ENCODE peak calls at places on chromosomes 11 and 22, in seven cellular contexts. E is A549, Y is esophagus muscularis mucosa, Z is spleen, G is transverse colon, F is endothelial cell of umbilical vein, U is adrenal gland. B is an unnamed sample. For H3K9me3, the result is how much of the 10 kb centered on the place peaks cover.

GRCh38 chr22:11627798-11628650 is 3900.0 kb upstream of the OR11H1 start:
- DNase-seq in E (no peak), Y (peak), Z (peak), G (no peak), F (no peak), U (no peak), B (no peak)

GRCh38 chr11:86193297-86194095 is 51.1 kb upstream of the EED start:
- DNase-seq in E (peak), Y (no peak), Z (peak), G (peak), F (peak), U (peak), B (peak)

GRCh38 chr11:23079382-23079813 is 219.1 kb upstream of the CCDC179 start:
- DNase-seq in E (no peak), Y (no peak), Z (no peak), G (no peak), F (no peak), U (no peak), B (no peak)

GRCh38 chr22:39345231-39345630 is 4.6 kb upstream of the SYNGR1 start:
- DNase-seq in E (no peak), Y (no peak), Z (no peak), G (no peak), F (no peak), U (no peak), B (no peak)

GRCh38 chr11:26896716-26897115 is 97.2 kb upstream of the FIBIN start:
- DNase-seq in E (no peak), Y (no peak), Z (no peak), G (no peak), F (no peak), U (no peak), B (no peak)

GRCh38 chr22:50613291-50613981 is 12.8 kb downstream of the MAPK8IP2 start:
- DNase-seq in E (no peak), Y (no peak), Z (peak), G (peak), F (no peak), U (peak), B (peak)

GRCh38 chr11:88229303-88229702 is 54.1 kb upstream of the RAB38 start:
- DNase-seq in E (no peak), Y (no peak), Z (no peak), G (no peak), F (no peak), U (no peak), B (no peak)

GRCh38 chr22:49203091-49203862 is 624.4 kb downstream of the BRD1 start:
- DNase-seq in E (no peak), Y (no peak), Z (peak), G (no peak), F (no peak), U (no peak), B (peak)

GRCh38 chr22:43301866-43302265 is 41.3 kb downstream of the SCUBE1 start:
- DNase-seq in E (no peak), Y (no peak), Z (no peak), G (no peak), F (no peak), U (no peak), B (no peak)

GRCh38 chr22:43302462-43303109 is 40.6 kb downstream of the SCUBE1 start:
- DNase-seq in E (no peak), Y (no peak), Z (no peak), G (no peak), F (no peak), U (no peak), B (peak)

GRCh38 chr22:43299736-43300135 is 43.4 kb downstream of the SCUBE1 start:
- DNase-seq in E (no peak), Y (no peak), Z (no peak), G (no peak), F (no peak), U (no peak), B (no peak)

GRCh38 chr22:43303166-43303565 is 40.0 kb downstream of the SCUBE1 start:
- DNase-seq in E (no peak), Y (no peak), Z (no peak), G (no peak), F (no peak), U (no peak), B (no peak)

DNA sequence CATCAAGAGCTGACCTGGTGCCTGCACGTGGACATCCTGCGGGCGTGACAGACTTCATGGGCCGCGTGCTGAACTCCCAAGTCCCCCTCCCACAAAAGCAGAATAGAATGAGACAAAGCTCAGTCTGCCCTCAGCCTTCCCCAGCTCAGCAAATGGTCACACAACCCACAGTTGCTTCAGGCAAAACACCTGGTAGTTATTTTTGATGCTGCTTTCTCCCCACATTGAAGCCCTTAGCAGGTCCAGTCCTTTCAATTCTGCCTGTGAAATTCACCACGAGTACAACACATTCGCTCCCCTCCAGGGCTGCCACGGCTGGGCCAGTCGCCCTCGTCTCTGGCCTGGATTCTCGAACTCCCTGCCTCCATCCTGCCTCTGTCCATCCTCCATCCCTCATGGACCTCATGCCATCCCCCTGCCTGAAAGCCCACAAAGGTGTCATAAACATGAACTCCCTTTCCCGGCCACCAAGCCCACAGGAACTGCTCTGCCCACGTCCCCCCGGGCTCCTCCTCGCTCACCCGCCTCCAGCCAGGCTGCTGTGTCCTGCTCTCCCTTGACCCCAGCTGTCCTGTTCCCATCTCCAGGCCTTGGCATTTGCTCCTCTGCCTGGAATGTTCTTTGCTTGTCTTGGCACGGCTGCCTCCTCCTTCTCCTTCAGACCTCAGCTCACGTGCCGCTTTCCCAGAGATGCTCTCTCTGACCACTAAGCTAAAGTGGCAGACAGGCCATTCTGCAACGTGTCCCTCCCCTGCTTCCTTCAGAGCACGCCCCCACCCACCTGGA is 42.1 kb downstream of the SCUBE1 start:
- DNase-seq in E (no peak), Y (no peak), Z (no peak), G (no peak), F (no peak), U (peak), B (peak)
- TF ChIP-seq POLR2A in E (no peak), Y (no peak), Z (no peak), G (no peak), F (no peak), U (no peak), B (no peak)

DNA sequence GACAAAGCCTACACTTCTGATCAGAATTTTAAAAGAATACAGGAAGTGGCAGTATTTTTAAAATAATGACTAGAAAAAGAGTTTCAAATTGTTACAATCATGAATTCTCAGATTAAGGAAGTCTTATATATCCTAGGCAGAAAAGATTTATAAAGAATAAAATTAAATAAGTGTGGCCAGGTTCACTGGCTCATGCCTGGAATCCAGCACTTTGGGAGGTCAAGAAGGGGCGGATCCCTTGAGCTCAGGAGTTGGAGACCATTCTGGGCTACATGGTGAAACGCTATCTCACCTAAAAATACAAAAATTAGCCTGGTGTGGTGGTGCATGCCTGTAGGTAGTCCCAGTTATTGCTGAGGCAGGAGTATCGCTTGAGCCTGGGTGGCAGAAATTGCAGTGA is 24.1 kb downstream of the XKR3 start:
- DNase-seq in E (no peak), Y (no peak), Z (no peak), G (no peak), F (no peak), U (no peak), B (no peak)
- H3K9me3 ChIP-seq in E (under half), Y (under half), Z (under half), G (under half), F (under half), U (under half), B (under half)

GRCh38 chr11:44716256-44716655 is 10.5 kb upstream of the TSPAN18 start:
- DNase-seq in E (no peak), Y (no peak), Z (peak), G (no peak), F (no peak), U (peak), B (no peak)
- H3K27ac ChIP-seq in E (no peak), Y (no peak), Z (no peak), G (no peak), F (no peak), U (peak), B (no peak)

DNA sequence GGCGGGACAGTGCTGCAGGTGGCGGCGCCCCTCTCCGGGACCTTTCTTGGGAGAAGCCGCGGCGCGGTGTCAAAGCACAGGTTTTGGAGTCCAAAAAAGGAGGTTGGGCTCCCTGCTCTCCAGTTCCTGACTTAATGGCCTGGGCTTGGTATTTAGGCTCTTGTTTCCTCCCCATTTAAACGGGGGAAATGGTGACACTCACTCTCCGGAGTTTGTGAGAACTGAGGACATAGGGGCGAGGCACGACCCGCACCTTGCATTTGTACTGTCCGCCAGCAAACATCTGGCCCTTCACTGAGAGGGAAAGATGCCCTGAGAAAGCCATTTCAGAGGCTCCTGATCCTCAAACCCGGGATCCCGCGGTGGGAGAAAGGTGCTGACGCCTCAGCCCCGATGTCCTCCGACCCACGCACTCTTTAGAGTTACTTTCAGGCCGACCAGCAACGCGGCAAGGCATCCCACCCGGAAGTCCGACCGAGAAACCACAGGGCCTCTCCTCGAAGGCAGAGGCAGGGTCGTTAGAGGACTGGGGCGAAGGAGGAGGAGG is 2.9 kb upstream of the WDR74 start:
- DNase-seq in E (no peak), Y (no peak), Z (peak), G (peak), F (no peak), U (peak), B (peak)
- TF ChIP-seq POLR2A in E (no peak), Y (no peak), Z (no peak), G (no peak), F (no peak), U (no peak), B (no peak)

DNA sequence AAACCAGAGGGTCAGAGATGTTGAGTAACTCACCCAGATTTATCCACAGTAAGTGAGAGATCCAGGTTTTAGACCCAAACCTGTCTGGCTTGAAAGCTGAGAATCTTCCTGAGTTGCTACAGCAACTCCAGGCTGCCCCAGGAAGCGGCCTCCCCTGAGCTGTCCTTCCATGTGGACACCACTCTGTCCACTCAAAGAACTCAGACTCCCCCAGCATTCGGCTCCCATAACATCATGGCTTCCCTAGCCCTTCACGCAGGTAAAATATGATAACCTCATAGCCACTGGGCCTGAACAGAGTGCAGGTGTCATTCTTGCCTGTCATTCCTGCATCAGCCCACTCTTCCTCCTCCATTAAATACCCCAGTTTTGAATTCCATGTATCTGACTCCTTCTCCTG is 657.8 kb downstream of the TBC1D22A start:
- DNase-seq in E (no peak), Y (no peak), Z (no peak), G (no peak), F (no peak), U (no peak), B (no peak)
- H3K9me3 ChIP-seq in E (under half), Y (under half), Z (under half), G (under half), F (under half), U (under half), B (under half)